ENCODE peak calls at places on chromosome 12, in four cellular contexts. I is NCI-H510A, S is NCI-H524, O is astrocyte of the cerebellum. P is an unnamed sample.

GRCh38 chr12:42706331-42706730 is 116.8 kb upstream of the PRICKLE1 start:
- DNase-seq in O (peak; percentile 57), S (no peak), I (no peak), P (no peak)

GRCh38 chr12:8038659-8039114 is 6.2 kb downstream of the FOXJ2 start:
- DNase-seq in S (no peak), O (no peak), I (peak; percentile 78), P (no peak)

GRCh38 chr12:78194448-78194847 is 363.8 kb downstream of the NAV3 start:
- DNase-seq in S (no peak), O (peak; percentile 94), I (no peak), P (peak; percentile 69)

GRCh38 chr12:57094194-57095160 is 5.6 kb downstream of the NAB2 start:
- DNase-seq in S (no peak), I (no peak), O (no peak), P (no peak)

GRCh38 chr12:111777345-111778045 is 10.8 kb downstream of the ALDH2 start:
- DNase-seq in I (no peak), S (no peak), O (no peak), P (no peak)

GRCh38 chr12:27751386-27752047 is 28.5 kb upstream of the KLHL42 start:
- DNase-seq in O (no peak), S (no peak), I (peak; percentile 56), P (no peak)

GRCh38 chr12:1811281-1811947 is 9.0 kb upstream of the LRTM2 start:
- DNase-seq in I (no peak), O (peak; percentile 5), S (no peak), P (no peak)

GRCh38 chr12:126243814-126244213 is 1178.6 kb downstream of the AACS start:
- DNase-seq in I (no peak), O (no peak), S (no peak), P (no peak)

GRCh38 chr12:43444940-43445564 is 107.0 kb downstream of the ADAMTS20 start:
- DNase-seq in S (no peak), O (peak; percentile 61), I (peak; percentile 5), P (peak; percentile 49)

GRCh38 chr12:45708901-45709300 is 20.6 kb upstream of the ARID2 start:
- DNase-seq in I (no peak), S (no peak), O (no peak), P (no peak)

GRCh38 chr12:118188690-118189371 is 52.9 kb downstream of the PEBP1 start:
- DNase-seq in S (no peak), I (no peak), O (no peak), P (no peak)

GRCh38 chr12:56716933-56717880 is 7.9 kb downstream of the NACA start:
- DNase-seq in S (no peak), I (no peak), O (no peak), P (no peak)

GRCh38 chr12:64674367-64674922 is 64.2 kb downstream of the RASSF3 start:
- DNase-seq in I (no peak), O (no peak), S (no peak), P (no peak)

GRCh38 chr12:124466200-124467128 is 100.9 kb downstream of the NCOR2 start:
- DNase-seq in S (no peak), O (no peak), I (no peak), P (no peak)

GRCh38 chr12:77064891-77065360 is 443 bp downstream of the E2F7 start:
- DNase-seq in I (peak; percentile 51), S (peak; percentile 14), O (no peak), P (no peak)

GRCh38 chr12:92745874-92746553 is 43.2 kb downstream of the PLEKHG7 start:
- DNase-seq in O (peak; percentile 95), I (no peak), S (no peak), P (peak; percentile 76)

GRCh38 chr12:93572712-93573551 is 457 bp downstream of the SOCS2 start:
- DNase-seq in O (no peak), S (peak; percentile 24), I (no peak), P (no peak)

GRCh38 chr12:46933947-46934346 is 108.2 kb upstream of the SLC38A4 start:
- DNase-seq in I (no peak), O (peak; percentile 49), S (no peak), P (peak; percentile 66)

GRCh38 chr12:116434155-116435065 is 124.8 kb upstream of the MAP1LC3B2 start:
- DNase-seq in O (peak; percentile 55), I (no peak), S (no peak), P (peak; percentile 71)

GRCh38 chr12:121144416-121144914 is 11.8 kb downstream of the P2RX7 start:
- DNase-seq in I (no peak), S (no peak), O (no peak), P (no peak)

GRCh38 chr12:108649668-108650067 is 16.0 kb upstream of the SELPLG start:
- DNase-seq in O (peak; percentile 91), S (no peak), I (no peak), P (no peak)

GRCh38 chr12:30063435-30063945 is 279.7 kb upstream of the TMTC1 start:
- DNase-seq in I (no peak), O (no peak), S (no peak), P (no peak)

GRCh38 chr12:86666311-86666710 is 410.1 kb upstream of the MGAT4C start:
- DNase-seq in O (no peak), I (no peak), S (no peak), P (no peak)

GRCh38 chr12:64127811-64128210 is 94.3 kb downstream of the KICS2 start:
- DNase-seq in I (no peak), O (no peak), S (no peak), P (no peak)

GRCh38 chr12:89349814-89350213 is 2.5 kb downstream of the DUSP6 start:
- DNase-seq in I (peak; percentile 27), O (no peak), S (no peak), P (no peak)